ENCODE peak calls at places on chromosome 6, in five cellular contexts. J, Y, A, L and X are unnamed samples. For H3K36me3, the result is how much of the 10 kb centered on the place peaks cover.

GRCh38 chr6:100664274-100665040 is 199.7 kb upstream of the SIM1 start:
- DNase-seq in J (no peak), Y (no peak), L (no peak), A (peak), X (no peak)

GRCh38 chr6:134235937-134236751 is 81.8 kb downstream of the SGK1 start:
- DNase-seq in A (no peak), J (no peak), Y (no peak), L (no peak), X (no peak)

GRCh38 chr6:96156425-96156824 is 140.7 kb downstream of the FUT9 start:
- DNase-seq in A (no peak), Y (no peak), L (no peak), J (no peak), X (no peak)

GRCh38 chr6:38973178-38974057 is 75.2 kb upstream of the GLP1R start:
- DNase-seq in L (no peak), Y (no peak), A (peak), J (no peak), X (peak)

GRCh38 chr6:29011276-29011734 is 6.2 kb upstream of the ZNF311 start:
- DNase-seq in L (no peak), A (no peak), Y (no peak), J (no peak), X (no peak)

GRCh38 chr6:38567436-38567835 is 72.3 kb downstream of the BTBD9 start:
- DNase-seq in L (no peak), J (peak), Y (peak), A (no peak), X (peak)

GRCh38 chr6:55758156-55758942 is 117.0 kb downstream of the BMP5 start:
- DNase-seq in Y (peak), L (no peak), A (peak), J (no peak), X (no peak)

GRCh38 chr6:24445704-24446103 is 43.0 kb downstream of the MRS2 start:
- DNase-seq in J (no peak), L (no peak), A (no peak), Y (no peak), X (no peak)

GRCh38 chr6:8623441-8623840 is 188.1 kb upstream of the SLC35B3 start:
- DNase-seq in A (no peak), L (no peak), J (no peak), Y (no peak), X (no peak)

GRCh38 chr6:15473741-15474161 is 189.1 kb downstream of the DTNBP1 start:
- DNase-seq in L (no peak), J (no peak), Y (peak), A (no peak), X (peak)

GRCh38 chr6:33677153-33677660 is 34.3 kb downstream of the UQCC2 start:
- DNase-seq in Y (no peak), L (no peak), J (no peak), A (no peak), X (no peak)

GRCh38 chr6:44925100-44925739 is 402.9 kb upstream of the RUNX2 start:
- DNase-seq in L (no peak), Y (no peak), J (no peak), A (peak), X (no peak)

GRCh38 chr6:105202486-105202885 is 22.7 kb upstream of the POPDC3 start:
- DNase-seq in L (no peak), A (no peak), J (no peak), Y (no peak), X (no peak)

GRCh38 chr6:119024111-119024510 is 54.4 kb downstream of the FAM184A start:
- DNase-seq in Y (no peak), J (no peak), L (no peak), A (no peak), X (no peak)

GRCh38 chr6:127120109-127120786 is 1.8 kb downstream of the RSPO3 start:
- DNase-seq in A (no peak), J (no peak), L (no peak), Y (no peak), X (no peak)

GRCh38 chr6:125858427-125859320 is 67.9 kb downstream of the NCOA7 start:
- DNase-seq in J (no peak), Y (peak), A (peak), L (no peak), X (peak)

GRCh38 chr6:56552212-56553130 is 90.2 kb downstream of the DST start:
- DNase-seq in L (no peak), Y (no peak), A (no peak), J (no peak), X (no peak)

GRCh38 chr6:5085638-5086293 is 625 bp downstream of the PPP1R3G start:
- DNase-seq in J (peak), L (no peak), A (peak), Y (no peak), X (no peak)

GRCh38 chr6:156563710-156564109 is 213.5 kb upstream of the ARID1B start:
- DNase-seq in A (no peak), L (no peak), J (no peak), Y (no peak), X (no peak)

GRCh38 chr6:106730672-106731071 is 101.3 kb downstream of the QRSL1 start:
- DNase-seq in J (no peak), Y (no peak), L (no peak), A (no peak), X (no peak)

GRCh38 chr6:17485181-17485580 is 91.8 kb downstream of the CAP2 start:
- DNase-seq in A (no peak), Y (no peak), L (no peak), J (no peak), X (no peak)

GRCh38 chr6:30548375-30548774 is 7.9 kb downstream of the GNL1 start:
- DNase-seq in Y (no peak), L (no peak), A (no peak), J (no peak), X (no peak)

GRCh38 chr6:70763754-70764153 is 96.1 kb downstream of the SMAP1 start:
- DNase-seq in A (no peak), L (no peak), Y (no peak), J (no peak), X (no peak)

GRCh38 chr6:159788757-159789376 is 535 bp downstream of the TCP1 start:
- DNase-seq in L (peak), Y (peak), J (peak), A (peak), X (peak)

GRCh38 chr6:135054238-135054574 is 416 bp downstream of the HBS1L start:
- DNase-seq in Y (no peak), A (peak), L (no peak), J (no peak), X (no peak)

GRCh38 chr6:106731144-106731842 is 101.9 kb downstream of the QRSL1 start:
- DNase-seq in Y (no peak), L (no peak), A (no peak), J (no peak), X (no peak)

GRCh38 chr6:24931296-24931695 is 4.5 kb downstream of the RIPOR2 start:
- DNase-seq in Y (no peak), A (no peak), J (no peak), L (no peak), X (peak)

GRCh38 chr6:47700051-47700450 is 1.7 kb downstream of the ADGRF4 start:
- DNase-seq in L (no peak), Y (peak), J (no peak), A (no peak), X (no peak)

GRCh38 chr6:44237021-44237812 is 9.7 kb upstream of the HSP90AB1 start:
- DNase-seq in J (peak), Y (peak), L (peak), A (peak), X (peak)

GRCh38 chr6:32110632-32111031 is 1.5 kb upstream of the TNXB start:
- DNase-seq in J (peak), L (no peak), A (no peak), Y (no peak), X (no peak)

GRCh38 chr6:46626228-46626909 is 26.2 kb downstream of the CYP39A1 start:
- DNase-seq in A (peak), L (no peak), J (no peak), Y (no peak), X (no peak)

GRCh38 chr6:107488875-107489635 is 862 bp upstream of the SOBP start:
- DNase-seq in Y (peak), J (peak), A (peak), L (no peak), X (peak)

GRCh38 chr6:168035098-168035660 is 37.7 kb downstream of the KIF25 start:
- DNase-seq in Y (no peak), J (peak), A (peak), L (no peak), X (peak)

GRCh38 chr6:73774311-73774766 is 78.3 kb downstream of the CD109 start:
- DNase-seq in L (no peak), A (no peak), J (peak), Y (no peak), X (peak)

GRCh38 chr6:154154389-154154967 is 115.4 kb downstream of the OPRM1 start:
- DNase-seq in A (peak), L (no peak), Y (peak), J (no peak), X (no peak)

DNA sequence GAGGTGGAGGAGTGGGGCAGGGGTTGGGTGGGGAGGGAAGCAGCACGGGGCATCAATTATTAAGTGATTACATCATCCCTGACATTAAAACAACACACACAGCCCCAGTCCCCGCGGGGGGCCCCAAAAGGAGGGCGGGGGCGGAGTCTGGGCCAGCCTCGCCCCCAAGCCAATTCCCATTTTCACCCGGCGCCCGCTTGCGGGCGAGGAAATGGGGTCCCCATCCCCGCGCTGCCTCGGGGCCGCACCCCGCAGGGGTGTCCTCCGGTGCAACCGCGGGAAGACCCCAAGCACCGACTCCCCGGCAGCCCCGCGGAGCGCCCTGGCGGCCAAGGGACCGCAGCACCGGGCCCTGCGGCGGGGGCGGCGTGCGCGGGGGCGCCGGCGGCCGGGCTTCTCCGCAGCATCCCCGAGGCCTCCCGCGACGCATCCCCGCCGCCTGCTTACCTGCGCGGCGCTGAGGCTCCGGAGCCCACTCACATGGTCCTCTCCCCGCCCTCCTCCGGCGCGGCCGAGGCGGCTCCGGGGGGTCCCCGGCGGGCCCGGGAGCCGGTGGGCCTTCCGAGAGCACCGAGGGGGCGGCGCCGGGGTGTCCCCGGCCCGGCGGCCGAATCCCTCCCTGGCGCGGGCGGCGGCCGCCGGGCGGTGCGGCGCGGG is 603 bp downstream of the FYN start:
- DNase-seq in A (peak), J (peak), L (no peak), Y (no peak), X (no peak)
- TF ChIP-seq CTCF in A (no peak), J (no peak), L (no peak), Y (no peak), X (no peak)

DNA sequence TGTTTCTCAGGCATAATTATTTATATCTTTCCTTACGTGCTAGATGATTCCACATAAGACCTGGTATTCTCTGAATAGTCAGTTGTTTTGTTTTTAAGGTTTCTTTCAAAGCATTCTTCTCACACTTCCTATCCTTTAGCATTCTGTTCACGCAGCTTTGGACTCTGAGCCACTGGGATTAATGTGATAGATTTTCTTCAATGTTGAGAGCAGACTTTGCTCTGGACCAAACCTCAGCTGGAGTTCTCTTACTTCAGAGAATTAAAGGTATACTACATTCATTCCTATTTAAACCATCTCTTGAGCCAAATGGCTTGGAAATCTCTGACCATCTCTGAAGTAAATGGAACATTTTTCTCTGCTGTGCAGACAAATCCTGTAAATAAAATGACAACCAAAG is 70.7 kb upstream of the TRAF3IP2 start:
- DNase-seq in J (no peak), Y (no peak), L (no peak), A (no peak), X (no peak)
- H3K4me3 ChIP-seq in J (no peak), Y (no peak), L (no peak), A (no peak), X (no peak)

DNA sequence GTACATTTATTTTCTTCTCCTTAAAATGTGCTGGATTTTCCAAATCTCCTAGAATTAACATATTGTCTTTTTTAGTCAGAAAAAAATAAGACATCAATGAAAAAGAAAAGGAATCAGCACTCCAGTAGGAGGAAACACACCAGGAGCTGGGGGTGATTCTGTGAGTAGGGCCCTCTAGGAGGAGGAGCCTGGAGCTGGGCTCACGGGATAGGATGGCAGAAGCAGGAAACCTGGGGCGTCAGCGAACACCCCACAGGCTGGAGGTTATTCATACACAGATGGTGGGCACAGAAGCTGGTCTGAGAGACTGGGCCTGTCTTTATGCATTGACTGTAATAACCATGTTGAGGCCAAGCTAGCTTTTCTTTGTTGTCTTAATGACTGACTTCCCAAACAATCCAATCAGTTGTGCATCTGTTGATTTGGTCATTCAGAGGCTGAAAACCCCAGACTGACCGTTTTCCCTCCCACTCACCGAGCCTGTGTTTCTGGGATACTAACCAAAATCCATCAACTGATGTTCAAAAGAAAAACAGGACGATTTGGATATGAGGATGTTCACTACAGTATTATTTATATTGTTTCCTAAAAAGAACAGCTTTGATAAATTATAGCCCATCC is 53.1 kb downstream of the CPNE5 start:
- DNase-seq in A (no peak), L (no peak), Y (no peak), J (no peak), X (no peak)
- H3K36me3 ChIP-seq in A (under half), L (under half), Y (under half), J (under half), X (under half)

GRCh38 chr6:142551145-142551811 is 249.5 kb downstream of the ADGRG6 start:
- DNase-seq in J (no peak), Y (peak), L (no peak), A (no peak), X (no peak)
- TF ChIP-seq CTCF in J (no peak), Y (no peak), L (no peak), A (no peak), X (no peak)

GRCh38 chr6:144264270-144265060 is 20.7 kb upstream of the UTRN start:
- DNase-seq in A (peak), L (no peak), J (no peak), Y (peak), X (no peak)
- H3K4me3 ChIP-seq in A (no peak), L (no peak), J (no peak), Y (no peak), X (no peak)

DNA sequence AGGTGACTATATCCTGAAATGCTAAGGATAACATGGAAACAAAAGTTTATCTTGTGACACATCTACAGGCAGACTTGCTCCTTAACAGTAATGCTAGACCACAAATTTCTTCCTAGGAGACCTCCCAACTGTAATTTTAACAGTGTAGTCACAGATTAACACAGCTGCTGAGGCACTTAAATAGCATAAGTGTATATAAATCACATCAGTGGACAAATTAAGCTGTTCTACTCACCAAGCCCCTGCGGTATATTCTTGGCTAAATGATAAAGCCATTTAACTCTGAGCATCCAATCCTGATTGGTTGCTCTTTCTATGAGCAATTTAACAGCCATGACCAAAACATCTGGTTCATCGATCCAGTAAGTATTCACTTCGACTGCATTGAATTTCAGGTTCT is 73.3 kb upstream of the LYRM2 start:
- DNase-seq in L (no peak), A (no peak), Y (no peak), J (no peak), X (no peak)
- H3K36me3 ChIP-seq in L (half or more), A (under half), Y (under half), J (half or more), X (half or more)